ENCODE peak calls at places on chromosome 16, in ten cellular contexts. M is lung; B is heart right ventricle; S is left ventricle myocardium inferior; P is CD8-positive, alpha-beta T cell; N is cardiac muscle cell; D is mesendoderm; Y is CD8-positive, alpha-beta memory T cell; F is SJCRH30; Q is mesenchymal stem cell. Z is an unnamed sample. For H3K36me3 and H3K4me1, the result is how much of the 10 kb centered on the place peaks cover.

GRCh38 chr16:64121473-64121872 is 1000.4 kb downstream of the CDH11 start:
- DNase-seq in M (no peak), B (no peak), S (no peak), P (no peak), N (no peak), D (no peak), Y (no peak), F (no peak), Q (peak), Z (no peak)

GRCh38 chr16:228151-228855 is 946 bp downstream of the LUC7L start:
- DNase-seq in M (no peak), B (no peak), S (no peak), P (no peak), N (peak), D (peak), Y (no peak), F (no peak), Q (no peak), Z (no peak)

GRCh38 chr16:13333336-13333735 is 431.9 kb downstream of the SHISA9 start:
- DNase-seq in M (no peak), B (no peak), S (no peak), P (no peak), N (no peak), D (no peak), Y (no peak), F (no peak), Q (no peak), Z (no peak)

GRCh38 chr16:24318670-24319069 is 62.5 kb downstream of the CACNG3 start:
- DNase-seq in M (no peak), B (no peak), S (no peak), P (no peak), N (no peak), D (peak), Y (no peak), F (no peak), Q (no peak), Z (no peak)

GRCh38 chr16:78108451-78108850 is 9.0 kb downstream of the WWOX start:
- DNase-seq in M (no peak), B (no peak), S (no peak), P (no peak), N (no peak), D (no peak), Y (no peak), F (no peak), Q (no peak), Z (no peak)

GRCh38 chr16:22797551-22797950 is 16.4 kb upstream of the HS3ST2 start:
- DNase-seq in M (no peak), B (no peak), S (no peak), P (no peak), N (no peak), D (no peak), Y (no peak), F (no peak), Q (no peak), Z (no peak)

GRCh38 chr16:5024632-5025031 is 9.1 kb downstream of the NAGPA start:
- DNase-seq in M (no peak), B (no peak), S (no peak), P (no peak), N (no peak), D (no peak), Y (no peak), F (no peak), Q (no peak), Z (no peak)

GRCh38 chr16:13234999-13235398 is 333.6 kb downstream of the SHISA9 start:
- DNase-seq in M (no peak), B (no peak), S (no peak), P (no peak), N (no peak), D (no peak), Y (no peak), F (no peak), Q (no peak), Z (no peak)

GRCh38 chr16:67247698-67248400 is 568 bp upstream of the FHOD1 start:
- DNase-seq in M (no peak), B (no peak), S (no peak), P (no peak), N (no peak), D (no peak), Y (no peak), F (no peak), Q (peak), Z (no peak)

GRCh38 chr16:55703003-55704001 is 47.5 kb downstream of the SLC6A2 start:
- DNase-seq in M (no peak), B (no peak), S (no peak), P (no peak), N (peak), D (peak), Y (no peak), F (peak), Q (peak), Z (no peak)

GRCh38 chr16:75227361-75228142 is 8.8 kb downstream of the CTRB1 start:
- DNase-seq in M (no peak), B (no peak), S (no peak), P (no peak), N (no peak), D (no peak), Y (no peak), F (no peak), Q (no peak), Z (no peak)

GRCh38 chr16:50531359-50531758 is 16.8 kb upstream of the NKD1 start:
- DNase-seq in M (no peak), B (no peak), S (no peak), P (no peak), N (no peak), D (no peak), Y (no peak), F (no peak), Q (no peak), Z (no peak)

GRCh38 chr16:48123104-48123788 is 32.5 kb downstream of the ABCC12 start:
- DNase-seq in M (peak), B (no peak), S (no peak), P (no peak), N (no peak), D (peak), Y (no peak), F (peak), Q (peak), Z (no peak)

GRCh38 chr16:81276323-81276722 is 37.8 kb downstream of the BCO1 start:
- DNase-seq in M (no peak), B (no peak), S (no peak), P (no peak), N (no peak), D (no peak), Y (no peak), F (no peak), Q (no peak), Z (no peak)

GRCh38 chr16:65070831-65071230 is 51.0 kb downstream of the CDH11 start:
- DNase-seq in M (peak), B (peak), S (peak), P (no peak), N (peak), D (peak), Y (no peak), F (peak), Q (peak), Z (peak)

GRCh38 chr16:19329932-19330331 is 44.4 kb downstream of the CLEC19A start:
- DNase-seq in M (no peak), B (no peak), S (no peak), P (no peak), N (no peak), D (peak), Y (no peak), F (no peak), Q (peak), Z (no peak)

GRCh38 chr16:87708881-87709638 is 56.7 kb downstream of the KLHDC4 start:
- DNase-seq in M (no peak), B (no peak), S (no peak), P (no peak), N (peak), D (no peak), Y (no peak), F (no peak), Q (no peak), Z (no peak)

DNA sequence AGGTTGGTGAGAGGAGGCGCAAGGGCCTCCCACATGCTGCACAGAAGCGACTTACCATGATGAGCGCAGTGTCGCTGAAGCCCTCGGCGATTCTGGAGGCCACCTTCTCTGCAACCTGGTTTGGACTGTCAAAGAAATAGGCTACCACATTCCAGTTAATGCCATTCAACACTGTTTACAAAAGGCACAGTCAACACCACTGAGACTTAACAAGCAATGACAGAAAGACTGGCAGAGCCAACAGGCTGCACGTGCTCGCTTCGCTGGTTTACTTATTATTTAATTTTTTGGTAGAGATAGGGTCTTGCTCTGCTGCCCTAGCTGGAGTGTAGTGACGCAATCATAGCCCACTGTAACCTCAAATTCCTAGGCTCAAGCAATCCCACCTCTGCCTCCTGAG is 18.2 kb downstream of the EMC8 start:
- DNase-seq in M (no peak), B (no peak), S (no peak), P (no peak), N (no peak), D (no peak), Y (no peak), F (no peak), Q (no peak), Z (no peak)
- H3K36me3 ChIP-seq in M (under half), B (under half), S (half or more), P (under half), N (under half), D (under half), Y (under half), F (under half), Q (half or more), Z (under half)

GRCh38 chr16:3012246-3012645 is 477 bp upstream of the CLDN9 start:
- DNase-seq in M (no peak), B (no peak), S (no peak), P (no peak), N (no peak), D (peak), Y (no peak), F (no peak), Q (no peak), Z (no peak)
- H3K4me1 ChIP-seq in M (under half), B (under half), S (under half), P (under half), N (under half), D (under half), Y (under half), F (under half), Q (under half), Z (under half)

GRCh38 chr16:31473300-31474052 is 1.5 kb downstream of the TGFB1I1 start:
- DNase-seq in M (no peak), B (no peak), S (no peak), P (no peak), N (no peak), D (no peak), Y (no peak), F (no peak), Q (no peak), Z (no peak)

GRCh38 chr16:31474173-31474714 is 2.3 kb downstream of the TGFB1I1 start:
- DNase-seq in M (no peak), B (no peak), S (no peak), P (no peak), N (no peak), D (peak), Y (no peak), F (no peak), Q (peak), Z (no peak)

GRCh38 chr16:31471875-31472558 is at the start of gene TGFB1I1:
- DNase-seq in M (no peak), B (peak), S (peak), P (no peak), N (peak), D (peak), Y (no peak), F (peak), Q (peak), Z (no peak)

GRCh38 chr16:31471241-31471874 is 594 bp upstream of the TGFB1I1 start:
- DNase-seq in M (no peak), B (no peak), S (no peak), P (no peak), N (no peak), D (peak), Y (no peak), F (peak), Q (peak), Z (no peak)

GRCh38 chr16:31472559-31473203 is 729 bp downstream of the TGFB1I1 start:
- DNase-seq in M (peak), B (peak), S (peak), P (peak), N (peak), D (peak), Y (peak), F (peak), Q (peak), Z (peak)
- H3K4me3 ChIP-seq in M (peak), B (peak), S (peak), P (peak), N (peak), D (peak), Y (peak), F (peak), Q (peak), Z (peak)

GRCh38 chr16:58614212-58614611 is 15.4 kb downstream of the CNOT1 start:
- DNase-seq in M (no peak), B (no peak), S (no peak), P (no peak), N (no peak), D (no peak), Y (no peak), F (no peak), Q (peak), Z (no peak)

GRCh38 chr16:58620396-58620795 is 9.2 kb downstream of the CNOT1 start:
- DNase-seq in M (no peak), B (no peak), S (no peak), P (no peak), N (no peak), D (no peak), Y (no peak), F (no peak), Q (no peak), Z (no peak)

GRCh38 chr16:58614860-58615259 is 14.8 kb downstream of the CNOT1 start:
- DNase-seq in M (no peak), B (no peak), S (no peak), P (no peak), N (no peak), D (peak), Y (no peak), F (no peak), Q (no peak), Z (no peak)

GRCh38 chr16:58615280-58615679 is 14.3 kb downstream of the CNOT1 start:
- DNase-seq in M (no peak), B (no peak), S (no peak), P (no peak), N (no peak), D (no peak), Y (no peak), F (no peak), Q (no peak), Z (no peak)
- H3K36me3 ChIP-seq in M (under half), B (under half), S (under half), P (under half), N (under half), D (under half), Y (under half), F (half or more), Q (under half), Z (under half)

GRCh38 chr16:27724491-27724878 is 174.5 kb downstream of the KATNIP start:
- DNase-seq in M (no peak), B (no peak), S (peak), P (no peak), N (no peak), D (no peak), Y (no peak), F (no peak), Q (no peak), Z (no peak)
- H3K4me1 ChIP-seq in M (under half), B (under half), S (under half), P (under half), N (under half), D (under half), Y (under half), F (under half), Q (under half), Z (under half)

GRCh38 chr16:1308977-1309885 is at the start of gene UBE2I:
- DNase-seq in M (peak), B (peak), S (peak), P (peak), N (peak), D (peak), Y (peak), F (peak), Q (peak), Z (peak)

GRCh38 chr16:1301562-1301961 is 7.9 kb upstream of the UBE2I start:
- DNase-seq in M (no peak), B (no peak), S (no peak), P (no peak), N (no peak), D (no peak), Y (no peak), F (no peak), Q (no peak), Z (no peak)

GRCh38 chr16:1306344-1306743 is 3.1 kb upstream of the UBE2I start:
- DNase-seq in M (no peak), B (no peak), S (no peak), P (no peak), N (no peak), D (no peak), Y (no peak), F (no peak), Q (no peak), Z (no peak)

GRCh38 chr16:1308036-1308976 is 1.1 kb upstream of the UBE2I start:
- DNase-seq in M (no peak), B (no peak), S (no peak), P (no peak), N (no peak), D (peak), Y (no peak), F (no peak), Q (peak), Z (no peak)

DNA sequence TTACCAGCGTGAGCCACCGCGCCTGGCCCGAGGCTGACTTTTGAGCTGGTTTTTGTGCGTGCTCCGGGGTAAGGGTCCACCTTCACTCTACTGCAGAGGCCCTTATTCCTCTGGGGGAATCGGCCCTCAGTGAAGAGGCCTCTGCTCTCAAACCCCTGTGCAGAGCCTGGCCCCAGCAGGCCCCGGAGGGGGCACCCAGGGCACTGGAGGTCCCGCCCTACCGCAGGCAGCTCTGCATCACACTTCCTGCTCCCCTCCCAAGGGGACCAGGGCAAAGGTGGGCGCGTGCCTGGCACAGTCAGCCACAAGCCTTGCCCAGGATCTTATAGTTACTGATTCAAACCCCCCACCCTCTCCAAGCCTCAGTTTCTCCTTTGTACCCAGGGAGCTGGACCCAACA is 3.6 kb upstream of the UBE2I start:
- DNase-seq in M (no peak), B (no peak), S (no peak), P (peak), N (no peak), D (no peak), Y (no peak), F (no peak), Q (no peak), Z (no peak)
- H3K4me3 ChIP-seq in M (no peak), B (no peak), S (no peak), P (no peak), N (no peak), D (no peak), Y (no peak), F (no peak), Q (no peak), Z (no peak)

GRCh38 chr16:28175715-28176114 is 36.0 kb downstream of the XPO6 start:
- DNase-seq in M (no peak), B (no peak), S (no peak), P (no peak), N (no peak), D (no peak), Y (no peak), F (no peak), Q (no peak), Z (no peak)
- H3K36me3 ChIP-seq in M (under half), B (under half), S (under half), P (under half), N (under half), D (under half), Y (under half), F (under half), Q (half or more), Z (under half)

GRCh38 chr16:89407282-89407924 is 83.0 kb downstream of the ANKRD11 start:
- DNase-seq in M (no peak), B (no peak), S (no peak), P (no peak), N (no peak), D (peak), Y (no peak), F (no peak), Q (no peak), Z (no peak)

GRCh38 chr16:89408315-89408714 is 82.0 kb downstream of the ANKRD11 start:
- DNase-seq in M (no peak), B (peak), S (peak), P (no peak), N (no peak), D (no peak), Y (no peak), F (no peak), Q (no peak), Z (no peak)

GRCh38 chr16:89407925-89408300 is 82.4 kb downstream of the ANKRD11 start:
- DNase-seq in M (no peak), B (no peak), S (peak), P (no peak), N (no peak), D (no peak), Y (no peak), F (no peak), Q (peak), Z (no peak)

GRCh38 chr16:89404561-89404960 is 85.8 kb downstream of the ANKRD11 start:
- DNase-seq in M (no peak), B (no peak), S (peak), P (no peak), N (no peak), D (no peak), Y (no peak), F (no peak), Q (no peak), Z (no peak)

DNA sequence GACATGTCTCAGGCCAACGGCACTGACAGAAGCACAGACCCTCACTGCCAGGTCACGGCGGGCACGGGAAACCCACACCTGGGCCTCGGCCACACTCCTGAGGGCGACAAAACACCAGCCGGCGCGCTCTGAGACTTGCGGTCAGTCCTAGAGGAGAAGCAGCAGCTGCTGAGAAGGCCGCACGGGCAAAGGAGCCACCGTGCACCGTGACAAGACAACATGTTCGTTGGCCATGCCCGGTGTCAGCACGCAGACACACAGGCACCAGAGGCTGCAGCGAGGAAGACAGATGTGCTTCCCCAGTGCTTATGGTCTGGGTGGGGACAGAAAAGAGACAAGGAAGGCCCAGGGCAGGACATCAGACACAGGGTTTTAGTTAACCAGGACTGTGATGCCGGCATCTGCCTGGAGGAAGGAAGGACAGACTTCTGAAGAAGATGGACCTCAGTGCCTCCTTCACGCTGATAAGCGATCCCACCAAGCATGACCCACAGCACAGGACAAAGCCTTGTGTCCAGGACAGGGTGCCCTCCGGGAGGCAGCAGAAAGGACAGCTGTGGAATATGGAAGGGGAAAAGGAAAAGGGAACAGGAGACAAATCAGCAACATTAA is 84.0 kb downstream of the ANKRD11 start:
- DNase-seq in M (no peak), B (no peak), S (no peak), P (no peak), N (no peak), D (no peak), Y (no peak), F (peak), Q (no peak), Z (no peak)
- H3K4me1 ChIP-seq in M (under half), B (half or more), S (half or more), P (half or more), N (under half), D (under half), Y (half or more), F (under half), Q (half or more), Z (under half)

DNA sequence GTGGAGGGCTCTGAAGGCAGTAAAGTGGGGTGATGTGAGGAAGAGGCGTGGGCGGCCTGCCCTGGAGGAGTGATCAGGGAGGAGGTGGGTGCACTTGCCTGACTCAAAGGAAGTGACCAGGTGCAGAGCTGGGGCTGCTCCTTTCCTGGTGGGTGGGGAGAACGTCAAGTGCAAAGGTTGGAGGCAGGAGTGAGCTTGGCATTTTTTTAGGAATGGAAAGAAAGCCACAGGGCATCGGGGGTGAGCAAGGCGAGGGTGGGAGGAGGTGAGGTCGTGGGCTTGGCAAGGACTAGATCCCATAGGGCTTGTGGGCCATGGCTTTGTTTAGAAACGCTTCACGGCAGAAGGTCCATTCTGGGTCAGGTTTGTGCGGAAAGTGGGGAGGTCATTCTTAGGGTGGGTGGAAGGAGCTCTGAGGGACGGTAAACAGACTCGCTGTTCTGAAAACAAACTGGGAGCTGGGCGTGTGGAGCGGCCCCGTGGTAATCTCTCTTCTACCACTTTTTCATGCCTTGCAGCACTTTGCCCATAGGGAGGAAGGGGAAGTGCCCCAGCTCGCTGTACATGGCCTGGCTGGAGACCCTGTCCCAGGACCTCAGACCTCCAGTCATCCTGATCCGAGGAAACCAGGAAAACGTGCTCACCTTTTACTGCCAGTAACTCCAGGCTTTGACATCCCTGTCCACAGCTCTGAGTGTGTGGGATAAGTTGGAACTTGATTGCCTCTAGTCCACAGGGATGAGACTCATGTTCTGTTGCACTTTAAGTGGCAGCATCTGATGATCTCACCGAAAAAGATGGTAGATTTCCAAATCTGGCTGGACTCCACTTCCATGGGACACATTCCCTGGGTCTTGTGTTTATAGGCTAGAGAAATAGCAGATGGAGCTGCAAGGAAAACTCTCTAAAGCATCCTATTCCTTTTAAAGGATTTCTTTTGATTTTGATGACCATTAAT is 18.9 kb upstream of the HERPUD1 start:
- DNase-seq in M (no peak), B (no peak), S (no peak), P (no peak), N (no peak), D (no peak), Y (no peak), F (no peak), Q (peak), Z (no peak)
- H3K4me3 ChIP-seq in M (no peak), B (no peak), S (no peak), P (no peak), N (no peak), D (no peak), Y (no peak), F (no peak), Q (no peak), Z (no peak)

Z was measured in thoracic aorta.